ENCODE peak calls at places on chromosome 3, in four cellular contexts. One of them, this sample, is unnamed.

GRCh38 chr3:114509756-114510155 is 215.9 kb downstream of the TIGIT start:
- DNase-seq in dorsolateral prefrontal cortex: no peak
- DNase-seq in esophagus muscularis mucosa: no peak
- DNase-seq in upper lobe of right lung: no peak
- DNase-seq in this sample: no peak

GRCh38 chr3:71991681-71992080 is 206.7 kb upstream of the PROK2 start:
- DNase-seq in dorsolateral prefrontal cortex: no peak
- DNase-seq in esophagus muscularis mucosa: no peak
- DNase-seq in upper lobe of right lung: no peak
- DNase-seq in this sample: no peak

GRCh38 chr3:38689346-38689745 is 39.9 kb upstream of the SCN5A start:
- DNase-seq in dorsolateral prefrontal cortex: no peak
- DNase-seq in esophagus muscularis mucosa: no peak
- DNase-seq in upper lobe of right lung: no peak
- DNase-seq in this sample: no peak

GRCh38 chr3:37282996-37283395 is 108.6 kb upstream of the LRRFIP2 start:
- DNase-seq in dorsolateral prefrontal cortex: no peak
- DNase-seq in esophagus muscularis mucosa: no peak
- DNase-seq in upper lobe of right lung: no peak
- DNase-seq in this sample: no peak

GRCh38 chr3:188944108-188944507 is 227.7 kb upstream of the TPRG1 start:
- DNase-seq in dorsolateral prefrontal cortex: no peak
- DNase-seq in esophagus muscularis mucosa: no peak
- DNase-seq in upper lobe of right lung: no peak
- DNase-seq in this sample: no peak

GRCh38 chr3:183551930-183552329 is 3.6 kb downstream of the KLHL6 start:
- DNase-seq in dorsolateral prefrontal cortex: no peak
- DNase-seq in esophagus muscularis mucosa: no peak
- DNase-seq in upper lobe of right lung: no peak
- DNase-seq in this sample: no peak

GRCh38 chr3:102576651-102577050 is 141.8 kb downstream of the ZPLD1 start:
- DNase-seq in dorsolateral prefrontal cortex: no peak
- DNase-seq in esophagus muscularis mucosa: no peak
- DNase-seq in upper lobe of right lung: no peak
- DNase-seq in this sample: no peak

GRCh38 chr3:103873897-103874545 is 1439.2 kb downstream of the ZPLD1 start:
- DNase-seq in dorsolateral prefrontal cortex: no peak
- DNase-seq in esophagus muscularis mucosa: no peak
- DNase-seq in upper lobe of right lung: no peak
- DNase-seq in this sample: no peak

GRCh38 chr3:188510366-188510765 is 356.4 kb downstream of the LPP start:
- DNase-seq in dorsolateral prefrontal cortex: no peak
- DNase-seq in esophagus muscularis mucosa: no peak
- DNase-seq in upper lobe of right lung: no peak
- DNase-seq in this sample: no peak

GRCh38 chr3:17412950-17413530 is 329.4 kb downstream of the TBC1D5 start:
- DNase-seq in dorsolateral prefrontal cortex: no peak
- DNase-seq in esophagus muscularis mucosa: no peak
- DNase-seq in upper lobe of right lung: no peak
- DNase-seq in this sample: peak; percentile 53

GRCh38 chr3:102106421-102107097 is 257.2 kb downstream of the NFKBIZ start:
- DNase-seq in dorsolateral prefrontal cortex: no peak
- DNase-seq in esophagus muscularis mucosa: no peak
- DNase-seq in upper lobe of right lung: no peak
- DNase-seq in this sample: no peak

GRCh38 chr3:115903843-115904242 is 280.5 kb downstream of the GAP43 start:
- DNase-seq in dorsolateral prefrontal cortex: no peak
- DNase-seq in esophagus muscularis mucosa: no peak
- DNase-seq in upper lobe of right lung: no peak
- DNase-seq in this sample: no peak

GRCh38 chr3:27422617-27423016 is 53.4 kb upstream of the NEK10 start:
- DNase-seq in dorsolateral prefrontal cortex: no peak
- DNase-seq in esophagus muscularis mucosa: no peak
- DNase-seq in upper lobe of right lung: no peak
- DNase-seq in this sample: no peak

GRCh38 chr3:188819939-188820338 is 351.8 kb upstream of the TPRG1 start:
- DNase-seq in dorsolateral prefrontal cortex: no peak
- DNase-seq in esophagus muscularis mucosa: no peak
- DNase-seq in upper lobe of right lung: no peak
- DNase-seq in this sample: no peak

GRCh38 chr3:111069974-111070751 is 1.5 kb upstream of the NECTIN3 start:
- DNase-seq in dorsolateral prefrontal cortex: no peak
- DNase-seq in esophagus muscularis mucosa: no peak
- DNase-seq in upper lobe of right lung: no peak
- DNase-seq in this sample: peak; percentile 42

GRCh38 chr3:186012137-186012536 is 74.3 kb upstream of the TRA2B start:
- DNase-seq in dorsolateral prefrontal cortex: no peak
- DNase-seq in esophagus muscularis mucosa: no peak
- DNase-seq in upper lobe of right lung: no peak
- DNase-seq in this sample: no peak

GRCh38 chr3:138944842-138945645 is 1.9 kb downstream of the FOXL2 start:
- DNase-seq in dorsolateral prefrontal cortex: no peak
- DNase-seq in esophagus muscularis mucosa: no peak
- DNase-seq in upper lobe of right lung: no peak
- DNase-seq in this sample: no peak

GRCh38 chr3:83946045-83946444 is 1012.7 kb upstream of the CADM2 start:
- DNase-seq in dorsolateral prefrontal cortex: no peak
- DNase-seq in esophagus muscularis mucosa: no peak
- DNase-seq in upper lobe of right lung: no peak
- DNase-seq in this sample: no peak

GRCh38 chr3:122975163-122975923 is 52.2 kb downstream of the SEMA5B start:
- DNase-seq in dorsolateral prefrontal cortex: no peak
- DNase-seq in esophagus muscularis mucosa: no peak
- DNase-seq in upper lobe of right lung: no peak
- DNase-seq in this sample: no peak

GRCh38 chr3:36480916-36481648 is 100.8 kb downstream of the STAC start:
- DNase-seq in dorsolateral prefrontal cortex: no peak
- DNase-seq in esophagus muscularis mucosa: no peak
- DNase-seq in upper lobe of right lung: no peak
- DNase-seq in this sample: no peak

DNA sequence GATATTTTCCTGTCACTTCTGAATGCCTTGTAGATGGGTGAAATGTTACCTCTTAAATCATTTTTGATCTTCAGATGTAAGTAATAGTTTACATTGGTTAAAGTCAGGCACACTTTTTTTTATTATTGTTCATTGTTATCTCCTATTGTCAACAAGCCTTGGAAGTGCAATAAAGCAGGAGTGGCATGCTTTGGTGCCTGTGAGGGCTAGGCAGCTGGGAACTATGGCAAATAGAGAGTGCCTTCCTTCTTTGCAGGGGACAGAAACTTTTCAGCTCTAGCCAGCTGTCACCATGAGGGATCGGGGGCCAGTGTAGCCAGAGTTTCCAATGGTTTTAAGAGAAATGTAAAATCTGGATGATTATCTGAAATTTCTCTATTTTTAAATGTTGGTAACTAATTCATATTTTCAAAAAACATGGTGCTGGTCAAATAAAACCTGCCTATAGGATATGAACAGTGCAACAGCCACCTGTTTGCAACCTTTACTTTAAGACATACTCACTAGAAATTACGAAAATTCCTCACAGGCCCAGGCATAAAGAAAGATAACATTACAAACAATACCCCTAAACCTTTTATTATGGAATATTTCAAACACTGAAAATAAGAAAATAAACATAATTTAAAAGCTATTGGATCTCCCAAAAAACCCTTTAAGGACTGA is 9.1 kb upstream of the SELENOK start:
- DNase-seq in dorsolateral prefrontal cortex: no peak
- DNase-seq in esophagus muscularis mucosa: no peak
- DNase-seq in upper lobe of right lung: no peak
- DNase-seq in this sample: no peak
- H3K27ac ChIP-seq in dorsolateral prefrontal cortex: no peak overlapping the region
- H3K27ac ChIP-seq in esophagus muscularis mucosa: no peak overlapping the region
- H3K27ac ChIP-seq in upper lobe of right lung: no peak overlapping the region
- H3K27ac ChIP-seq in this sample: no peak overlapping the region

DNA sequence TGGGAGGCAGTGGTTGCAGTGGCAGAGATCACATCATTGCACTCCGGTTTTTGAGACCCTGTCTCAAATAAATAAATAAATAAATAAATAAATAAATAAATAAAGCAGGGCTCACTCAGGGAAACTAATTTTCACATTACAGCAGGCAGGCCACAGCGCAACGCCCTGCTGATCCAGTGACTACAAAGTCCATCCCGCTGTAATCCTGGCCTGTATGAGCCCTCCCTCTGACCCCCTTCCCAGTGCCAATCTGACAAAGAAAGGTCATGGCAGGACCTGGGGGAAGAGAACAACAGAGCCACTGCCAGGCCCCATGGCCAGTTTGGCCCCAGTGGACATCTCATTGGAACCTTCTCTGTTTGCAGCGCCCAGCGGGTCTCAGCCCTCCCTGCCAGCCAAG is 9.3 kb downstream of the SH3BP5 start:
- DNase-seq in dorsolateral prefrontal cortex: no peak
- DNase-seq in esophagus muscularis mucosa: no peak
- DNase-seq in upper lobe of right lung: no peak
- DNase-seq in this sample: no peak
- H3K27ac ChIP-seq in dorsolateral prefrontal cortex: no peak overlapping the region
- H3K27ac ChIP-seq in esophagus muscularis mucosa: peak overlapping the region; percentile 44
- H3K27ac ChIP-seq in upper lobe of right lung: no peak overlapping the region
- H3K27ac ChIP-seq in this sample: no peak overlapping the region

DNA sequence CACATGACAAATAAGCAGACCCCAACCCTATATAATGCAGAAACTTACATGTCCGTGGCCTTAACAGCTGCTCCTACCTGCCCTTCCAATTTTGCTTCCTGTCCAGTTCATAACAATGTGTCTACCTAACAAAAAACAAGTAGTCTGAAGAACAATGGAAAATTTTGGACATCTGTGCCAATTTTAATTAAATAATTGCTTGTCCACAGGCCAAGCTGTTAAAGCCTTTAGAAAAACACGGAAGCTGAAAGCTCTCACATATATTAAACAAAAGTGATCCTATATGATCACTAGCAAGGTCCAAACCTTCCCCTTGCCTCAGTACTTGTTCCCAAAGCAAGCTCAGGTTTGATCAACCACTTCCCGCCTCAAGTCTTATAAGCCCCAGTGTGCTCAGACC is 37.1 kb downstream of the MAGI1 start:
- DNase-seq in dorsolateral prefrontal cortex: no peak
- DNase-seq in esophagus muscularis mucosa: no peak
- DNase-seq in upper lobe of right lung: no peak
- DNase-seq in this sample: no peak
- H3K27ac ChIP-seq in dorsolateral prefrontal cortex: no peak overlapping the region
- H3K27ac ChIP-seq in esophagus muscularis mucosa: no peak overlapping the region
- H3K27ac ChIP-seq in upper lobe of right lung: no peak overlapping the region
- H3K27ac ChIP-seq in this sample: no peak overlapping the region

GRCh38 chr3:30473374-30474051 is 132.9 kb upstream of the TGFBR2 start:
- DNase-seq in dorsolateral prefrontal cortex: no peak
- DNase-seq in esophagus muscularis mucosa: no peak
- DNase-seq in upper lobe of right lung: no peak
- DNase-seq in this sample: no peak
- H3K27ac ChIP-seq in dorsolateral prefrontal cortex: no peak overlapping the region
- H3K27ac ChIP-seq in esophagus muscularis mucosa: peak overlapping the region; percentile 46
- H3K27ac ChIP-seq in upper lobe of right lung: peak overlapping the region; percentile 49
- H3K27ac ChIP-seq in this sample: no peak overlapping the region

GRCh38 chr3:42053476-42053875 is 37.7 kb upstream of the TRAK1 start:
- DNase-seq in dorsolateral prefrontal cortex: no peak
- DNase-seq in esophagus muscularis mucosa: no peak
- DNase-seq in upper lobe of right lung: no peak
- DNase-seq in this sample: no peak
- H3K27ac ChIP-seq in dorsolateral prefrontal cortex: no peak overlapping the region
- H3K27ac ChIP-seq in esophagus muscularis mucosa: peak overlapping the region; percentile 84
- H3K27ac ChIP-seq in upper lobe of right lung: no peak overlapping the region
- H3K27ac ChIP-seq in this sample: no peak overlapping the region

GRCh38 chr3:124419303-124419702 is 310.9 kb upstream of the UMPS start:
- DNase-seq in dorsolateral prefrontal cortex: no peak
- DNase-seq in esophagus muscularis mucosa: no peak
- DNase-seq in upper lobe of right lung: no peak
- DNase-seq in this sample: no peak
- H3K27ac ChIP-seq in dorsolateral prefrontal cortex: no peak overlapping the region
- H3K27ac ChIP-seq in esophagus muscularis mucosa: peak overlapping the region; percentile 72
- H3K27ac ChIP-seq in upper lobe of right lung: no peak overlapping the region
- H3K27ac ChIP-seq in this sample: no peak overlapping the region

GRCh38 chr3:11690863-11691833 is 47.4 kb upstream of the VGLL4 start:
- DNase-seq in dorsolateral prefrontal cortex: no peak
- DNase-seq in esophagus muscularis mucosa: no peak
- DNase-seq in upper lobe of right lung: no peak
- DNase-seq in this sample: no peak
- H3K27ac ChIP-seq in dorsolateral prefrontal cortex: no peak overlapping the region
- H3K27ac ChIP-seq in esophagus muscularis mucosa: no peak overlapping the region
- H3K27ac ChIP-seq in upper lobe of right lung: no peak overlapping the region
- H3K27ac ChIP-seq in this sample: no peak overlapping the region

GRCh38 chr3:128369106-128369708 is 97.5 kb downstream of the DNAJB8 start:
- DNase-seq in dorsolateral prefrontal cortex: no peak
- DNase-seq in esophagus muscularis mucosa: no peak
- DNase-seq in upper lobe of right lung: no peak
- DNase-seq in this sample: no peak
- H3K27ac ChIP-seq in dorsolateral prefrontal cortex: no peak overlapping the region
- H3K27ac ChIP-seq in esophagus muscularis mucosa: peak overlapping the region; percentile 12
- H3K27ac ChIP-seq in upper lobe of right lung: no peak overlapping the region
- H3K27ac ChIP-seq in this sample: no peak overlapping the region

GRCh38 chr3:45955706-45956105 is 12.4 kb downstream of the CXCR6 start:
- DNase-seq in dorsolateral prefrontal cortex: no peak
- DNase-seq in esophagus muscularis mucosa: no peak
- DNase-seq in upper lobe of right lung: no peak
- DNase-seq in this sample: no peak

GRCh38 chr3:45955017-45955647 is 11.9 kb downstream of the CXCR6 start:
- DNase-seq in dorsolateral prefrontal cortex: no peak
- DNase-seq in esophagus muscularis mucosa: no peak
- DNase-seq in upper lobe of right lung: no peak
- DNase-seq in this sample: no peak

GRCh38 chr3:45959201-45959600 is 15.9 kb downstream of the CXCR6 start:
- DNase-seq in dorsolateral prefrontal cortex: no peak
- DNase-seq in esophagus muscularis mucosa: no peak
- DNase-seq in upper lobe of right lung: no peak
- DNase-seq in this sample: no peak

GRCh38 chr3:45958333-45958791 is 15.1 kb downstream of the CXCR6 start:
- DNase-seq in dorsolateral prefrontal cortex: no peak
- DNase-seq in esophagus muscularis mucosa: no peak
- DNase-seq in upper lobe of right lung: no peak
- DNase-seq in this sample: no peak

GRCh38 chr3:45957606-45958005 is 14.3 kb downstream of the CXCR6 start:
- DNase-seq in dorsolateral prefrontal cortex: peak; percentile 71
- DNase-seq in esophagus muscularis mucosa: no peak
- DNase-seq in upper lobe of right lung: no peak
- DNase-seq in this sample: no peak
- H3K27ac ChIP-seq in dorsolateral prefrontal cortex: no peak overlapping the region
- H3K27ac ChIP-seq in esophagus muscularis mucosa: no peak overlapping the region
- H3K27ac ChIP-seq in upper lobe of right lung: no peak overlapping the region
- H3K27ac ChIP-seq in this sample: peak overlapping the region; percentile 4

This sample was measured in CD4-positive, alpha-beta memory T cell.